ENCODE peak calls at places on chromosomes 12 and 14, in seven cellular contexts. One of them, this sample, is unnamed.

GRCh38 chr12:83261998-83262397 is 575.3 kb downstream of the TMTC2 start:
- DNase-seq in DMS79: no peak
- DNase-seq in T-helper 22 cell: no peak
- DNase-seq in NCI-H146: no peak
- DNase-seq in cardiac fibroblast: no peak
- DNase-seq in neural progenitor cell: no peak
- DNase-seq in SK-N-MC: no peak
- DNase-seq in this sample: no peak

GRCh38 chr12:113196996-113197395 is 11.5 kb downstream of the RITA1 start:
- DNase-seq in NCI-H146: peak; percentile 67
- DNase-seq in neural progenitor cell: peak; percentile 63
- DNase-seq in SK-N-MC: no peak
- DNase-seq in DMS79: no peak
- DNase-seq in cardiac fibroblast: peak; percentile 88
- DNase-seq in T-helper 22 cell: peak; percentile 29
- DNase-seq in this sample: peak; percentile 70

GRCh38 chr14:102951799-102952198 is 29.3 kb downstream of the AMN start:
- DNase-seq in NCI-H146: no peak
- DNase-seq in DMS79: no peak
- DNase-seq in cardiac fibroblast: no peak
- DNase-seq in T-helper 22 cell: no peak
- DNase-seq in neural progenitor cell: no peak
- DNase-seq in SK-N-MC: no peak
- DNase-seq in this sample: peak; percentile 73

GRCh38 chr14:72629534-72629933 is 264.4 kb downstream of the DPF3 start:
- DNase-seq in SK-N-MC: no peak
- DNase-seq in T-helper 22 cell: no peak
- DNase-seq in NCI-H146: no peak
- DNase-seq in cardiac fibroblast: no peak
- DNase-seq in DMS79: no peak
- DNase-seq in neural progenitor cell: no peak
- DNase-seq in this sample: no peak

GRCh38 chr14:22544881-22545420 is 44.1 kb downstream of the DAD1 start:
- DNase-seq in DMS79: no peak
- DNase-seq in T-helper 22 cell: no peak
- DNase-seq in cardiac fibroblast: no peak
- DNase-seq in NCI-H146: no peak
- DNase-seq in SK-N-MC: no peak
- DNase-seq in neural progenitor cell: no peak
- DNase-seq in this sample: no peak

GRCh38 chr12:46920503-46920902 is 94.7 kb upstream of the SLC38A4 start:
- DNase-seq in neural progenitor cell: no peak
- DNase-seq in DMS79: no peak
- DNase-seq in SK-N-MC: no peak
- DNase-seq in cardiac fibroblast: no peak
- DNase-seq in T-helper 22 cell: no peak
- DNase-seq in NCI-H146: no peak
- DNase-seq in this sample: no peak

GRCh38 chr14:36820111-36820709 is 158.6 kb downstream of the PAX9 start:
- DNase-seq in T-helper 22 cell: no peak
- DNase-seq in DMS79: no peak
- DNase-seq in cardiac fibroblast: no peak
- DNase-seq in SK-N-MC: no peak
- DNase-seq in NCI-H146: peak; percentile 12
- DNase-seq in neural progenitor cell: no peak
- DNase-seq in this sample: no peak

GRCh38 chr14:75399819-75400678 is 27.8 kb upstream of the JDP2 start:
- DNase-seq in DMS79: peak; percentile 100
- DNase-seq in T-helper 22 cell: no peak
- DNase-seq in cardiac fibroblast: peak; percentile 62
- DNase-seq in neural progenitor cell: no peak
- DNase-seq in SK-N-MC: peak; percentile 64
- DNase-seq in NCI-H146: no peak
- DNase-seq in this sample: peak; percentile 20

GRCh38 chr12:332581-333205 is 56.4 kb downstream of the KDM5A start:
- DNase-seq in NCI-H146: no peak
- DNase-seq in DMS79: no peak
- DNase-seq in SK-N-MC: no peak
- DNase-seq in neural progenitor cell: no peak
- DNase-seq in T-helper 22 cell: no peak
- DNase-seq in cardiac fibroblast: peak; percentile 51
- DNase-seq in this sample: peak; percentile 40

GRCh38 chr12:67982165-67982563 is 7.1 kb upstream of the IFNG-AS1 start:
- DNase-seq in SK-N-MC: no peak
- DNase-seq in neural progenitor cell: no peak
- DNase-seq in DMS79: no peak
- DNase-seq in T-helper 22 cell: no peak
- DNase-seq in cardiac fibroblast: peak; percentile 19
- DNase-seq in NCI-H146: peak; percentile 53
- DNase-seq in this sample: no peak

GRCh38 chr14:91997492-91997891 is 42.4 kb downstream of the TRIP11 start:
- DNase-seq in T-helper 22 cell: no peak
- DNase-seq in neural progenitor cell: no peak
- DNase-seq in NCI-H146: no peak
- DNase-seq in SK-N-MC: no peak
- DNase-seq in DMS79: no peak
- DNase-seq in cardiac fibroblast: peak; percentile 40
- DNase-seq in this sample: no peak

This sample was measured in fibroblast of lung.